ENCODE peak calls at places on chromosomes 5 and 9, in ten cellular contexts. K is heart right ventricle, B is psoas muscle, M is aorta, O is left ventricle myocardium inferior, V is mesenchymal stem cell, D is skeletal muscle cell, Y is neuronal stem cell, L is IMR-90, J is brain microvascular endothelial cell. U is an unnamed sample.

GRCh38 chr9:117783828-117784227 is 79.6 kb downstream of the TLR4 start:
- DNase-seq in K (no peak), B (no peak), M (peak; percentile 41), O (no peak), V (no peak), D (no peak), Y (no peak), L (no peak), J (no peak), U (peak; percentile 10)

GRCh38 chr9:78860806-78861475 is 564.0 kb downstream of the PSAT1 start:
- DNase-seq in K (no peak), B (no peak), M (no peak), O (no peak), V (no peak), D (peak; percentile 48), Y (no peak), L (peak; percentile 82), J (peak; percentile 51), U (peak; percentile 27)

GRCh38 chr9:121718063-121718462 is 66.6 kb downstream of the DAB2IP start:
- DNase-seq in K (no peak), B (no peak), M (no peak), O (peak; percentile 58), V (no peak), D (no peak), Y (peak; percentile 48), L (peak; percentile 65), J (no peak), U (no peak)

GRCh38 chr9:114504341-114505186 is 709 bp downstream of the WHRN start:
- DNase-seq in K (peak; percentile 14), B (peak; percentile 68), M (peak; percentile 61), O (peak; percentile 26), V (peak; percentile 65), D (no peak), Y (peak; percentile 55), L (peak; percentile 19), J (peak; percentile 6), U (no peak)

GRCh38 chr9:84751921-84752320 is 82.4 kb downstream of the NTRK2 start:
- DNase-seq in K (no peak), B (no peak), M (no peak), O (no peak), V (no peak), D (no peak), Y (no peak), L (no peak), J (no peak), U (no peak)

GRCh38 chr5:68534131-68534940 is 318.8 kb downstream of the PIK3R1 start:
- DNase-seq in K (no peak), B (no peak), M (peak; percentile 65), O (peak; percentile 25), V (no peak), D (no peak), Y (peak; percentile 18), L (no peak), J (peak; percentile 39), U (no peak)

GRCh38 chr9:138067594-138068367 is 190.2 kb downstream of the CACNA1B start:
- DNase-seq in K (no peak), B (no peak), M (no peak), O (no peak), V (no peak), D (no peak), Y (no peak), L (no peak), J (no peak), U (no peak)

GRCh38 chr5:134227259-134227658 is 1.4 kb upstream of the PPP2CA start:
- DNase-seq in K (peak; percentile 43), B (no peak), M (no peak), O (no peak), V (peak; percentile 34), D (no peak), Y (no peak), L (peak; percentile 23), J (no peak), U (no peak)

GRCh38 chr9:90057361-90057760 is 452.5 kb downstream of the GADD45G start:
- DNase-seq in K (no peak), B (no peak), M (no peak), O (no peak), V (no peak), D (no peak), Y (no peak), L (no peak), J (no peak), U (no peak)

GRCh38 chr9:113631093-113631765 is 167.7 kb downstream of the RGS3 start:
- DNase-seq in K (no peak), B (no peak), M (no peak), O (no peak), V (no peak), D (no peak), Y (no peak), L (no peak), J (no peak), U (no peak)

GRCh38 chr5:130126748-130127147 is 222.5 kb downstream of the CHSY3 start:
- DNase-seq in K (no peak), B (no peak), M (no peak), O (no peak), V (no peak), D (peak; percentile 32), Y (no peak), L (no peak), J (peak; percentile 71), U (no peak)

GRCh38 chr5:37086466-37087178 is 162.6 kb downstream of the CPLANE1 start:
- DNase-seq in K (no peak), B (no peak), M (no peak), O (no peak), V (peak; percentile 88), D (peak; percentile 45), Y (no peak), L (peak; percentile 76), J (peak; percentile 71), U (no peak)

GRCh38 chr5:149559712-149560111 is 8.5 kb upstream of the CSNK1A1 start:
- DNase-seq in K (no peak), B (no peak), M (no peak), O (no peak), V (peak; percentile 60), D (peak; percentile 55), Y (no peak), L (peak; percentile 22), J (no peak), U (no peak)

GRCh38 chr9:138105561-138106505 is 228.3 kb downstream of the CACNA1B start:
- DNase-seq in K (no peak), B (no peak), M (no peak), O (no peak), V (no peak), D (no peak), Y (no peak), L (no peak), J (no peak), U (no peak)

GRCh38 chr5:67248703-67249589 is 52.3 kb upstream of the CD180 start:
- DNase-seq in K (no peak), B (no peak), M (no peak), O (no peak), V (no peak), D (no peak), Y (no peak), L (no peak), J (no peak), U (no peak)

DNA sequence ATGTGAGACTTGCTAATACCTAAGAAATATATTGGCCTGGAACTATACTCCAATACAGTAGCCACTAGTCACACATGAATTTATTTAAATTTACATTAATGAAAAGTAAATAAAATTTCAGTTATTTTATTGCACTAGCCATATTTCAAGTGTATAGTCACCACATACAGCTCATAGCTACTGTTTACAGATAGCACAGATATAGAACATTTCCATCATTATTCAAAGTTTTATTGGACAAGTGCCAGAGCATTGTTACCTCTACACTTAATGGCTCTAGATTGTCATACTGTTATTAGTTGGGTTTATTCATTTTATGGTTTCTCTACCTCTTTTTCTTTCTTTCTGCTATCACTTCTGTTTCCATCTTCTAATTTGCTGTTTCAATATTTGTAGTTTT is 90.6 kb downstream of the RIC1 start:
- DNase-seq in K (no peak), B (no peak), M (no peak), O (no peak), V (no peak), D (no peak), Y (no peak), L (peak; percentile 18), J (no peak), U (no peak)
- H3K4me3 ChIP-seq in K (no peak overlapping the region), B (no peak overlapping the region), M (no peak overlapping the region), O (no peak overlapping the region), V (no peak overlapping the region), D (no peak overlapping the region), Y (no peak overlapping the region), L (no peak overlapping the region), J (no peak overlapping the region), U (no peak overlapping the region)

DNA sequence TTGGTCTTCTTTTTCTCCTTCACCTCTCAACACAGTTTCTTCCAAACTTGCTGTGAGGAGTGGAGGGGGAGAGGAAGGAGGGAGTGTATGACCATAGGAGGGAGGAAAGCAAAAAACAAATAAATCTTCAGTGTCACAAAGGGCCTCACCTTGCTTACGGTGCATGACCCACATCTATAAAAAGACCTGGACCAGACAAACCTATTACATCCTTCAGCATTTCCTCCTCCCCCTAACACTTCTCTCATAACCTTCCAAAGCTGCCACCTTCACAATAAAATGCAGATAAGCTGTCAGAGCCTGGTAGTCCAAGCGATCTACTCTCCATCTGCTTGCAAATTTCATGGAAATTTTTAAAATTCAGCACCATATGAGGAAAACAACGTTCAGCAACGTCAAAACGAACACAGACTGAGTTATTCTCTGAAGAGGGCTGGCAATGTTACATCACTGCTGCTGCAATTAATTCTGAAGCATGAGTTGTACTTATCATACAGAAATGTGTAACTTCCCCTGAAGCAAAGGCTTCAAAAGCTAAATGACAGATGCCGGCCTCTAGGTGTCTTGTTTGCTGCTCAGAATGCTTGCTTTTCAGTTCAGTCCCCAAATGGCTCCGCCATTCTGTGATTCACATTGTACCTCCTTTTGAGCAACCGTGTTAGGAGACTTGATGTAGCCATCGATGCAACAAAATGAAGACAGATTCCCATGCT is 62.9 kb downstream of the EFNA5 start:
- DNase-seq in K (no peak), B (no peak), M (no peak), O (no peak), V (no peak), D (no peak), Y (no peak), L (no peak), J (no peak), U (no peak)
- H3K4me3 ChIP-seq in K (no peak overlapping the region), B (no peak overlapping the region), M (no peak overlapping the region), O (no peak overlapping the region), V (no peak overlapping the region), D (no peak overlapping the region), Y (no peak overlapping the region), L (no peak overlapping the region), J (no peak overlapping the region), U (no peak overlapping the region)

GRCh38 chr9:124279531-124280175 is 21.9 kb downstream of the NEK6 start:
- DNase-seq in K (no peak), B (no peak), M (no peak), O (no peak), V (peak; percentile 48), D (no peak), Y (no peak), L (no peak), J (no peak), U (no peak)
- H3K4me3 ChIP-seq in K (no peak overlapping the region), B (no peak overlapping the region), M (no peak overlapping the region), O (no peak overlapping the region), V (no peak overlapping the region), D (no peak overlapping the region), Y (no peak overlapping the region), L (no peak overlapping the region), J (no peak overlapping the region), U (no peak overlapping the region)

DNA sequence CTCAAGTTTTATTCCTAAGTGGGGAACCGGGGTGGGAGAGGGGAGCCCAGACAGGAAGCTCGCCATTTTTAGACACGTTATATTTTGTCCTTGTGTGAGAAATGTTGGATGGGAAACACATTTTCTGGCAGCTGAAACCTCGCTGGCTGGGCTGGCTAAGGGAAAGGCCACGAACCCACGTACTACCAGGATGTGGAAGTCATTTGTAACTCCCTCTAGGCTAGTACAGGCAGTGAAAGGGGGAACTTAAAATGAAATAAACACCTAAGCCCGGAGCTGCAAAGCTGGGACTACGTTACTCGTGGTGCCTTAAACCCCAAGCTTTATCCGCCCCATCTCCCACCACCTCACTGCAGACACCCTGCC is 42.5 kb downstream of the TMEM174 start:
- DNase-seq in K (no peak), B (no peak), M (no peak), O (no peak), V (no peak), D (no peak), Y (no peak), L (no peak), J (no peak), U (no peak)
- H3K4me3 ChIP-seq in K (peak overlapping the region; percentile 18), B (peak overlapping the region; percentile 63), M (no peak overlapping the region), O (peak overlapping the region; percentile 61), V (peak overlapping the region; percentile 74), D (peak overlapping the region; percentile 47), Y (no peak overlapping the region), L (peak overlapping the region; percentile 35), J (peak overlapping the region; percentile 52), U (peak overlapping the region; percentile 64)

U was measured in epithelial cell of proximal tubule.